ENCODE peak calls at places on chromosomes 6 and 20, in ten cellular contexts. I is GM12878, Z is lower lobe of right lung, P is pancreas, S is breast epithelium, E is colonic mucosa, L is neural progenitor cell, T is heart right ventricle, A is OCI-LY7, X is brain microvascular endothelial cell. F is an unnamed sample.

GRCh38 chr6:113356139-113356538 is 501.0 kb upstream of the MARCKS start:
- DNase-seq in I (no peak), Z (no peak), P (no peak), S (no peak), E (no peak), L (no peak), T (no peak), A (no peak), X (no peak), F (no peak)

GRCh38 chr6:42131531-42131930 is 10.9 kb downstream of the C6orf132 start:
- DNase-seq in I (no peak), Z (no peak), P (no peak), S (no peak), E (no peak), L (no peak), T (no peak), A (no peak), X (peak; percentile 90), F (no peak)

GRCh38 chr6:161265975-161266374 is 7.9 kb downstream of the AGPAT4 start:
- DNase-seq in I (no peak), Z (no peak), P (no peak), S (no peak), E (no peak), L (no peak), T (no peak), A (no peak), X (no peak), F (no peak)

GRCh38 chr20:9837634-9838033 is 1.2 kb downstream of the PAK5 start:
- DNase-seq in I (no peak), Z (no peak), P (no peak), S (no peak), E (no peak), L (peak; percentile 2), T (no peak), A (no peak), X (no peak), F (no peak)

GRCh38 chr6:116447496-116448011 is 13.6 kb upstream of the CALHM6 start:
- DNase-seq in I (no peak), Z (no peak), P (no peak), S (no peak), E (no peak), L (no peak), T (no peak), A (no peak), X (peak; percentile 94), F (no peak)

GRCh38 chr6:39836621-39837020 is 44.4 kb downstream of the DAAM2 start:
- DNase-seq in I (no peak), Z (no peak), P (no peak), S (no peak), E (no peak), L (no peak), T (no peak), A (no peak), X (no peak), F (no peak)

GRCh38 chr6:116557863-116558262 is 4.3 kb downstream of the CALHM4 start:
- DNase-seq in I (no peak), Z (no peak), P (no peak), S (no peak), E (no peak), L (no peak), T (no peak), A (no peak), X (peak; percentile 96), F (no peak)

GRCh38 chr20:39835040-39835842 is 853.8 kb downstream of the MAFB start:
- DNase-seq in I (no peak), Z (no peak), P (peak; percentile 25), S (no peak), E (no peak), L (no peak), T (peak; percentile 18), A (no peak), X (no peak), F (no peak)

GRCh38 chr6:131250121-131250520 is 114.9 kb downstream of the AKAP7 start:
- DNase-seq in I (peak; percentile 1), Z (peak; percentile 63), P (peak; percentile 39), S (no peak), E (peak; percentile 82), L (peak; percentile 63), T (peak; percentile 31), A (peak; percentile 50), X (peak; percentile 40), F (peak; percentile 18)

GRCh38 chr6:39153766-39154397 is 38.9 kb upstream of the SAYSD1 start:
- DNase-seq in I (no peak), Z (no peak), P (no peak), S (no peak), E (no peak), L (no peak), T (no peak), A (no peak), X (no peak), F (no peak)

GRCh38 chr20:32566379-32567374 is 18.5 kb downstream of the NOL4L start:
- DNase-seq in I (no peak), Z (no peak), P (no peak), S (no peak), E (no peak), L (no peak), T (no peak), A (no peak), X (no peak), F (no peak)

GRCh38 chr6:114210467-114210866 is 132.4 kb downstream of the HS3ST5 start:
- DNase-seq in I (no peak), Z (no peak), P (no peak), S (no peak), E (no peak), L (no peak), T (no peak), A (no peak), X (no peak), F (no peak)

GRCh38 chr6:3549314-3549940 is 92.6 kb upstream of the SLC22A23 start:
- DNase-seq in I (no peak), Z (no peak), P (no peak), S (no peak), E (no peak), L (no peak), T (no peak), A (no peak), X (no peak), F (no peak)

GRCh38 chr6:106134087-106134770 is 48.1 kb downstream of the PRDM1 start:
- DNase-seq in I (no peak), Z (no peak), P (no peak), S (no peak), E (no peak), L (no peak), T (no peak), A (no peak), X (no peak), F (no peak)

GRCh38 chr6:106511274-106512047 is 117.8 kb downstream of the RTN4IP1 start:
- DNase-seq in I (no peak), Z (peak; percentile 61), P (peak; percentile 21), S (peak; percentile 56), E (peak; percentile 53), L (peak; percentile 63), T (no peak), A (peak; percentile 42), X (no peak), F (no peak)

DNA sequence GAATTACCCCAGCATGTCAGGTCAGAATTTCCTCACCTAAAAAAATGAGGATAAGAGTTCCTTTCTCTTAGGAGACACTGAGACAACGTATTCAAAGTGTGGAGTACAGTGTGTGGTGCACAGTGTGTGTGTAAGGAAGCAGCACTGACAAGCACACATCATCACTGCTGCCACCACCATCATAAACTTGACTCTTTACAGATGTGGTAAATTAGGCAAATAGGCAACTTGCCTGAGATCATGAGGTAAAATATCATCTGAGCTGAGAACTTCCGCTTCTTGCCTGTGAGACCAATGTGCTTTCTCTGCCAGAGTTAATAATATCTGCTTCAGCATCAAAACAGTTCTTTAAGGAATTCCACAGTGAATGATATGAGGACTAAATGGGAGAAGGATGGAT is 52.7 kb downstream of the LYRM4 start:
- DNase-seq in I (no peak), Z (no peak), P (no peak), S (no peak), E (no peak), L (no peak), T (no peak), A (peak; percentile 41), X (no peak), F (no peak)
- H3K27ac ChIP-seq in I (peak overlapping the region; percentile 16), Z (no peak overlapping the region), P (no peak overlapping the region), S (peak overlapping the region; percentile 8), E (no peak overlapping the region), L (no peak overlapping the region), T (peak overlapping the region; percentile 87), A (no peak overlapping the region), X (peak overlapping the region; percentile 70), F (no peak overlapping the region)

GRCh38 chr6:14209005-14209404 is 91.4 kb downstream of the CD83 start:
- DNase-seq in I (no peak), Z (no peak), P (no peak), S (no peak), E (no peak), L (no peak), T (no peak), A (no peak), X (no peak), F (no peak)
- H3K27ac ChIP-seq in I (no peak overlapping the region), Z (no peak overlapping the region), P (no peak overlapping the region), S (no peak overlapping the region), E (no peak overlapping the region), L (no peak overlapping the region), T (no peak overlapping the region), A (no peak overlapping the region), X (no peak overlapping the region), F (no peak overlapping the region)

GRCh38 chr6:157001716-157002115 is 224.5 kb downstream of the ARID1B start:
- DNase-seq in I (no peak), Z (no peak), P (no peak), S (no peak), E (no peak), L (no peak), T (no peak), A (no peak), X (no peak), F (no peak)
- H3K27ac ChIP-seq in I (no peak overlapping the region), Z (no peak overlapping the region), P (no peak overlapping the region), S (no peak overlapping the region), E (no peak overlapping the region), L (no peak overlapping the region), T (no peak overlapping the region), A (no peak overlapping the region), X (no peak overlapping the region), F (no peak overlapping the region)

GRCh38 chr6:37675100-37675499 is 22.6 kb downstream of the MDGA1 start:
- DNase-seq in I (no peak), Z (no peak), P (no peak), S (no peak), E (no peak), L (no peak), T (no peak), A (no peak), X (no peak), F (no peak)
- H3K27ac ChIP-seq in I (no peak overlapping the region), Z (no peak overlapping the region), P (no peak overlapping the region), S (no peak overlapping the region), E (no peak overlapping the region), L (no peak overlapping the region), T (no peak overlapping the region), A (no peak overlapping the region), X (no peak overlapping the region), F (peak overlapping the region; percentile 99)

DNA sequence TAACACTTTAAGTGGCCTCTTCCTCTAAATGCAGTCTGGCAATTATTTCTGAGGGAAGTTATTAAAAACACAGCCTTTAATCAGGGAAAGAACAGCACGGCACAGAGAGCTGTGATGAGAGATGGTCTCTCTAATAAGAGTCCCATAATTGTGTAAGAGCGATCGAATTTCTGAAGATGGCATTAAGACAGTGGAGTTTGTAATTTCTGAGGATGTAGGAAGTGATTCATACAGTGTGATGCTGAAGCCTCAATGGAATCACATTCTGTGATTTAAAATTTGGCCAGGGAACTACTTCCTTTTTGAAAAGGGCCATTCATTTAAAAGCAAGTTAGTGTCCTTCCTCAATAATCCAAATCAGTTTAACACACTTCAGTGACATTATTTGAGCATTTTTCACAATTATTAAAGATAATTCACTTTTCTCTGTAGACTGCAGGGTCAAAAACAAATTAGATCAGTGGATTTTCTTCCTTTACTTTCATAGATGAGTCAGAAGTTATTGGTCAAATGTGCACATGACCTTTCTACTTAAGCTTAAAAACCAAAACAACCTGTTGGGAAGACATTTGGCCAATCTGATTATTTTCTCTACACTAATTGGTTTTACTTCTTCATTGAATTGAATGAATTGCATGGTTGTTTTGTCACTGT is 52.3 kb upstream of the EDN3 start:
- DNase-seq in I (no peak), Z (no peak), P (no peak), S (no peak), E (no peak), L (no peak), T (no peak), A (no peak), X (no peak), F (no peak)
- H3K27ac ChIP-seq in I (no peak overlapping the region), Z (no peak overlapping the region), P (no peak overlapping the region), S (no peak overlapping the region), E (no peak overlapping the region), L (no peak overlapping the region), T (no peak overlapping the region), A (no peak overlapping the region), X (no peak overlapping the region), F (no peak overlapping the region)